ENCODE peak calls at places on chromosomes 7 and 10, in six cellular contexts. T is stomach, O is transverse colon, B is A549, G is H1, W is tibial nerve. F is an unnamed sample.

GRCh38 chr10:23326541-23327307 is 17.9 kb downstream of the C10orf67 start:
- DNase-seq in B (no peak), T (no peak), O (no peak), W (no peak), G (no peak), F (no peak)

GRCh38 chr10:74194545-74194944 is 43.5 kb downstream of the ADK start:
- DNase-seq in G (no peak), B (no peak), O (no peak), W (no peak), T (no peak), F (no peak)

GRCh38 chr10:22913474-22914092 is 14.3 kb upstream of the ARMC3 start:
- DNase-seq in W (no peak), T (no peak), G (no peak), B (no peak), O (no peak), F (no peak)

GRCh38 chr10:72334832-72335393 is 19.8 kb downstream of the DNAJB12 start:
- DNase-seq in B (no peak), G (peak; percentile 51), T (peak; percentile 97), O (peak; percentile 90), W (peak; percentile 94), F (peak; percentile 96)

GRCh38 chr10:72997099-72997498 is 42.5 kb upstream of the PLA2G12B start:
- DNase-seq in O (no peak), B (no peak), T (no peak), W (no peak), G (no peak), F (no peak)

GRCh38 chr10:97355571-97355975 is 21.0 kb upstream of the FRAT2 start:
- DNase-seq in G (peak; percentile 58), O (peak; percentile 36), W (peak; percentile 31), T (peak; percentile 43), B (no peak), F (peak; percentile 43)

GRCh38 chr10:100341953-100342626 is 4.9 kb upstream of the SCD start:
- DNase-seq in T (peak; percentile 55), W (no peak), O (peak; percentile 68), B (peak; percentile 94), G (peak; percentile 58), F (peak; percentile 51)

GRCh38 chr10:124238367-124238766 is 145.0 kb upstream of the CHST15 start:
- DNase-seq in O (peak; percentile 4), W (no peak), B (no peak), T (no peak), G (no peak), F (no peak)

GRCh38 chr10:103204353-103205255 is 11.5 kb upstream of the NT5C2 start:
- DNase-seq in W (no peak), B (no peak), O (no peak), T (no peak), G (peak; percentile 80), F (no peak)

GRCh38 chr10:72306215-72306760 is 32.6 kb downstream of the DDIT4 start:
- DNase-seq in B (no peak), T (no peak), G (no peak), W (no peak), O (no peak), F (no peak)

GRCh38 chr10:62632071-62632809 is 172.3 kb upstream of the ADO start:
- DNase-seq in W (peak; percentile 24), O (peak; percentile 46), B (no peak), T (no peak), G (no peak), F (no peak)

GRCh38 chr10:129719889-129720590 is 244.0 kb downstream of the EBF3 start:
- DNase-seq in W (no peak), T (no peak), O (no peak), G (no peak), B (no peak), F (no peak)

GRCh38 chr7:13988765-13989137 is 715 bp downstream of the ETV1 start:
- DNase-seq in G (no peak), T (no peak), O (no peak), B (no peak), W (peak; percentile 47), F (no peak)

GRCh38 chr10:129074939-129075338 is 392.1 kb upstream of the MGMT start:
- DNase-seq in O (no peak), B (no peak), W (no peak), T (no peak), G (no peak), F (no peak)

GRCh38 chr7:80330434-80330833 is 181.4 kb downstream of the GNAT3 start:
- DNase-seq in B (no peak), T (no peak), O (no peak), W (no peak), G (no peak), F (no peak)

GRCh38 chr7:116337013-116337412 is 126.7 kb downstream of the TES start:
- DNase-seq in B (no peak), T (no peak), O (no peak), G (no peak), W (no peak), F (no peak)

GRCh38 chr10:112340601-112341000 is 33.3 kb upstream of the ACSL5 start:
- DNase-seq in T (no peak), O (no peak), B (no peak), W (no peak), G (no peak), F (no peak)

GRCh38 chr7:135224027-135224426 is 9.6 kb upstream of the STRA8 start:
- DNase-seq in B (no peak), G (no peak), O (no peak), T (no peak), W (no peak), F (no peak)

GRCh38 chr10:48490576-48491345 is 114.1 kb downstream of the ARHGAP22 start:
- DNase-seq in O (no peak), G (peak; percentile 39), B (no peak), T (peak; percentile 13), W (no peak), F (no peak)

GRCh38 chr10:71746344-71747037 is 26.8 kb downstream of the VSIR start:
- DNase-seq in T (peak; percentile 73), G (no peak), B (no peak), O (peak; percentile 57), W (no peak), F (peak; percentile 49)

GRCh38 chr7:139682136-139683013 is 95.4 kb downstream of the HIPK2 start:
- DNase-seq in G (no peak), T (no peak), W (no peak), B (peak; percentile 41), O (no peak), F (no peak)

GRCh38 chr10:72340510-72340895 is 14.2 kb downstream of the DNAJB12 start:
- DNase-seq in O (peak; percentile 77), B (peak; percentile 56), T (peak; percentile 75), G (peak; percentile 96), W (peak; percentile 68), F (peak; percentile 75)

GRCh38 chr7:79646278-79646677 is 192.8 kb upstream of the MAGI2 start:
- DNase-seq in G (no peak), W (no peak), O (no peak), T (no peak), B (no peak), F (no peak)

GRCh38 chr7:82455295-82455694 is 11.7 kb upstream of the CACNA2D1 start:
- DNase-seq in B (no peak), W (no peak), G (no peak), O (no peak), T (no peak), F (no peak)

GRCh38 chr7:26454180-26454579 is 162.5 kb downstream of the SNX10 start:
- DNase-seq in G (no peak), W (no peak), T (no peak), B (no peak), O (no peak), F (no peak)

GRCh38 chr10:121157998-121158397 is 306.8 kb downstream of the WDR11 start:
- DNase-seq in O (peak; percentile 56), B (no peak), G (no peak), W (peak; percentile 74), T (peak; percentile 30), F (peak; percentile 44)

GRCh38 chr10:124830445-124830844 is 28.8 kb downstream of the ABRAXAS2 start:
- DNase-seq in T (no peak), G (no peak), W (no peak), B (no peak), O (no peak), F (no peak)

GRCh38 chr10:119283818-119284217 is 76.4 kb downstream of the GRK5 start:
- DNase-seq in T (no peak), G (no peak), B (no peak), O (peak; percentile 42), W (no peak), F (no peak)
- H3K4me1 ChIP-seq in T (peaks cover 73% of the 10 kb centered on the region), G (no peaks in the 10 kb centered on the region), B (peaks cover 17% of the 10 kb centered on the region), O (peaks cover 34% of the 10 kb centered on the region), W (no peaks in the 10 kb centered on the region), F (peaks cover 53% of the 10 kb centered on the region)

GRCh38 chr7:126720232-126720631 is 532.5 kb downstream of the GRM8 start:
- DNase-seq in W (no peak), B (no peak), T (no peak), O (no peak), G (no peak), F (no peak)
- TF ChIP-seq EP300 in W (no peak), B (no peak), T (no peak), O (no peak), G (no peak), F (no peak)

DNA sequence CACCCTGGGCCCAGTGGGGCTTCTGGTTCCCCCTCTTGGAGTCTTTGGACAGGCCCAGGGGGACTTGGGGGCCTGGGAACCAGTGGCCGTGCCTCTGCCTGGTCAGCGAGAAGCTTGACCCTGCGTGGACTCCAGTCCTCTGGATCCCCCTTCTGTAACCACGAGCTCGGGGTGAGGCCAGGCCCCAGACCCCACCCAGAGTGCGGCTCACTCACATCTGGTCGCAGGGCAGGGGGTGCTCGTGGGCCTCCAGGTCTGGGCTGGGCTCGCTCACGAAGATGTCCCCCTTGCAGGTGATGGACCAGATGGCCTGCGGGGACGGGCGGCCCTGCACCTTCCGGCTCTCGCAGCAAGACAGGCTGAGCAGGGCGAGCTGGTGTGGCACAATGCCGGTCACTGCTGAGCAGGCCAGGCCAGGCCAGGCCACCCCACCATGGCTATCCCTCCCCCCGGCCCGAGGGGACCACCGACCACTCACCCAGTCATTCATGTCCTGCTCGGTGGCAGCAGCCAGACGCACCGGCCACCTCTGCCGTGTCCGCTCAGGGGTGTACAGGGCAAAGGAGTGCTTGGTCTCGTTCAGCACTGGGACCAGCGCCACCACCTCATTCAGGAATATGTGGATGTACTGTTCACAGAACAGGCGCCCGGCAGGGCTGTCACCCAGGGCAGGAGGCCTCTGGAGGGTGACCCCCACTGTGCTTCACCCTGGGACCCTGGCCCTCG is 19.7 kb downstream of the BHLHA15 start:
- DNase-seq in G (no peak), O (no peak), B (no peak), W (no peak), T (no peak), F (no peak)
- H3K4me1 ChIP-seq in G (no peaks in the 10 kb centered on the region), O (no peaks in the 10 kb centered on the region), B (no peaks in the 10 kb centered on the region), W (no peaks in the 10 kb centered on the region), T (no peaks in the 10 kb centered on the region), F (no peaks in the 10 kb centered on the region)

GRCh38 chr7:40733111-40733510 is 598.3 kb downstream of the SUGCT start:
- DNase-seq in O (no peak), T (no peak), B (no peak), G (no peak), W (no peak), F (no peak)
- TF ChIP-seq EP300 in O (no peak), T (no peak), B (no peak), G (no peak), W (no peak), F (no peak)